ENCODE peak calls at places on chromosomes 6 and 20, in four cellular contexts. D, X, I and K are unnamed samples.

GRCh38 chr6:22251331-22251730 is 45.5 kb downstream of the PRL start:
- DNase-seq in D (no peak), X (no peak), I (no peak), K (no peak)

GRCh38 chr6:46208303-46208702 is 37.5 kb upstream of the ENPP5 start:
- DNase-seq in D (no peak), X (no peak), I (no peak), K (no peak)

GRCh38 chr6:125746731-125747588 is 2.5 kb upstream of the HEY2 start:
- DNase-seq in D (peak), X (no peak), I (no peak), K (peak)

GRCh38 chr6:65937982-65938381 is 231.0 kb upstream of the EYS start:
- DNase-seq in D (no peak), X (no peak), I (no peak), K (no peak)

GRCh38 chr6:25942561-25943147 is 12.2 kb upstream of the SLC17A2 start:
- DNase-seq in D (no peak), X (no peak), I (no peak), K (no peak)

GRCh38 chr6:125927761-125928160 is 28.8 kb upstream of the HINT3 start:
- DNase-seq in D (no peak), X (no peak), I (no peak), K (no peak)

GRCh38 chr6:79777713-79778579 is 146.8 kb downstream of the SH3BGRL2 start:
- DNase-seq in D (peak), X (no peak), I (peak), K (peak)

GRCh38 chr6:24778121-24778520 is 3.4 kb downstream of the GMNN start:
- DNase-seq in D (no peak), X (no peak), I (no peak), K (no peak)

GRCh38 chr6:148650941-148651540 is 95.8 kb upstream of the UST start:
- DNase-seq in D (no peak), X (no peak), I (no peak), K (no peak)

GRCh38 chr20:64044484-64045247 is 4.8 kb downstream of the SOX18 start:
- DNase-seq in D (no peak), X (no peak), I (no peak), K (no peak)

GRCh38 chr6:17265570-17265969 is 15.6 kb upstream of the RBM24 start:
- DNase-seq in D (no peak), X (no peak), I (no peak), K (no peak)

GRCh38 chr6:137581019-137581707 is 87.0 kb upstream of the OLIG3 start:
- DNase-seq in D (no peak), X (no peak), I (no peak), K (no peak)

GRCh38 chr20:62925420-62926228 is 681 bp downstream of the DIDO1 start:
- DNase-seq in D (no peak), X (no peak), I (peak), K (no peak)

GRCh38 chr20:64151634-64152530 is 12.4 kb upstream of the MYT1 start:
- DNase-seq in D (no peak), X (no peak), I (peak), K (no peak)

GRCh38 chr6:125154184-125155135 is 887 bp downstream of the TPD52L1 start:
- DNase-seq in D (peak), X (no peak), I (peak), K (peak)

GRCh38 chr6:137309078-137309762 is 90.0 kb upstream of the IFNGR1 start:
- DNase-seq in D (peak), X (no peak), I (peak), K (no peak)

GRCh38 chr6:34239240-34239825 is 2.7 kb downstream of the HMGA1 start:
- DNase-seq in D (peak), X (no peak), I (no peak), K (peak)
- H3K4me3 ChIP-seq in D (no peak), X (no peak), I (no peak), K (no peak)

DNA sequence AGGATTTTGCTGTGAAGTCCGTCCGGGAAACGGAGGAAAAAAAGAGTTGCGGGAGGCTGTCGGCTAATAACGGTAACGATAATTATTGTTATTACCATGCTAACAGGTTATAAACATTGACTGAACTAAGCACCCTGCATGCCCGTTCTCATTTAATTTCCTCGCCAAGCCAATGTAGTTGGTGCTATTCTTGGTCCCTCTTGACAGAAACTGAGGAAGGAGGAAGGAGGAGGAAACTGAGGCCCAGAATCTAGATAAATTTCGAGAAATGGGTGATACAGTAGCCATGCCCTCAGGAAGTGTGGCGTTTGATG is 417 bp downstream of the TPX2 start:
- DNase-seq in D (no peak), X (no peak), I (no peak), K (no peak)
- H3K27ac ChIP-seq in D (peak), X (peak), I (no peak), K (peak)

GRCh38 chr6:30768634-30769087 is 24.3 kb upstream of the IER3 start:
- DNase-seq in D (no peak), X (no peak), I (no peak), K (no peak)
- H3K4me3 ChIP-seq in D (no peak), X (no peak), I (no peak), K (no peak)

GRCh38 chr6:168500519-168500918 is 59.5 kb downstream of the SMOC2 start:
- DNase-seq in D (no peak), X (no peak), I (no peak), K (no peak)
- H3K27ac ChIP-seq in D (no peak), X (no peak), I (no peak), K (no peak)

GRCh38 chr20:46651091-46651962 is at the start of gene SLC13A3:
- DNase-seq in D (no peak), X (peak), I (no peak), K (no peak)
- H3K4me3 ChIP-seq in D (no peak), X (no peak), I (no peak), K (peak)

DNA sequence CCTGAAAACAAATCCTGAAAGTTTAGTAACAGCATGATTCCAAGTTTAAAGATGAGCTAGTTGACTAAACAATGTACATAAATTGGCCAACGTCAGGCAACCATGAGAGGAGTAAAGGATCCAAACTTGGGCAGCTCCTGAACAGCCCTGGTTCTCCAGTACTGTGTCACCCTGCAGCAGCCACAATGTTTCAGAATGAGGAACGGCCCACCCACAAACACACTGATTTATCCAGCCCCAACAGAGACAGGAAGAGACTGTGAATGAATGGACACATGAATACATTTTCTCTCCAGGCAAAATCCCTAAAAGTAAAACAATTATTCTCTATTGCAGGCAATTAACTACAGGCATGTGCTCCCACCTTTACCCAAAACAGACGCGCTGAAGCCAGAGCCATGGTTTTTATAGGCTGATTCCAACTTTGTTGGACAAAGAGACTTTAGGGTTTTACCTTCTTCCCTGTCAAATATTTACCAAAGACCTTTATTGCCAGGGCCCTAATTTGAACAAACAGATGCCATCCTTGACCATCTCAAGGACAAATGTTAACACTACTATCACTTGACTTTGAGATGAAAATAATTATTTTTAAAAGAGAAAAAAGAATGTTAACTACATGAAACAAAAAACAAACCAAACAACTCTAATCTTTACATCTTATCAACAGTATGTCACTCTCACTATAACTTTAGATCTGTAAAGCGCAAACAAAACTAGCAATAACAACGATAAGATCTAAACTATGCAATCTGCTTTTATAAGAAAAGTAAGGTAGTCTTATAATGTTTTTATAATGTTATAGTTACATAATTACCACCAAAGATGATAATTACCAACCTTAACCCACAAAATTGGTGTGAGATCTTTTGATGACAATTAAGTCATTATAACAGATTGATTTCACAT is 22.9 kb downstream of the CNKSR3 start:
- DNase-seq in D (no peak), X (no peak), I (no peak), K (no peak)
- H3K27ac ChIP-seq in D (peak), X (no peak), I (no peak), K (no peak)

GRCh38 chr20:3805594-3806264 is 9.6 kb downstream of the CDC25B start:
- DNase-seq in D (no peak), X (no peak), I (no peak), K (no peak)
- H3K4me3 ChIP-seq in D (no peak), X (no peak), I (no peak), K (peak)

GRCh38 chr20:47805951-47806350 is 20.7 kb upstream of the SULF2 start:
- DNase-seq in D (peak), X (no peak), I (no peak), K (no peak)

GRCh38 chr20:47809561-47809960 is 24.3 kb upstream of the SULF2 start:
- DNase-seq in D (peak), X (no peak), I (no peak), K (no peak)

GRCh38 chr20:47809161-47809560 is 23.9 kb upstream of the SULF2 start:
- DNase-seq in D (no peak), X (no peak), I (no peak), K (no peak)

GRCh38 chr20:47810686-47811347 is 25.5 kb upstream of the SULF2 start:
- DNase-seq in D (peak), X (no peak), I (no peak), K (no peak)

GRCh38 chr20:47810116-47810672 is 24.9 kb upstream of the SULF2 start:
- DNase-seq in D (peak), X (no peak), I (no peak), K (no peak)
- H3K27ac ChIP-seq in D (no peak), X (no peak), I (no peak), K (no peak)

DNA sequence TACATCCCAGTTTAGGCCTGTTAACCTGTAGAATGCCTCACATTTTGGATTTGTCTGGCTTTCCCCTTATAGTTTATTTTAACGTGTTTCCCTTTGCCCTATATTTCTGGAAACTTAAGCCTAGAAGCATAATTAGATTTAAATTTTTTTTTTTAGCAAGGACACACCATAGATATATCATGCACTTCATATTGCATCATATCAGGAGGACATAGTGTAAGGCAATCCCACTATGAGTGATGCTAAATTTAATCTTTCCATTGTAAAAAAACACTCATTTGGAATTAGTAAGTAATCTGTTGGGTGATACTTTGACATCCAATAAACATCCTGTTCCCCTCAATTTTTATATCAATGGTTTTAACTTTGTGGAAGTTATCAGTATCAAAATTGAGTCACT is 10.3 kb upstream of the FAXC start:
- DNase-seq in D (no peak), X (no peak), I (no peak), K (no peak)
- H3K4me3 ChIP-seq in D (no peak), X (no peak), I (no peak), K (no peak)

DNA sequence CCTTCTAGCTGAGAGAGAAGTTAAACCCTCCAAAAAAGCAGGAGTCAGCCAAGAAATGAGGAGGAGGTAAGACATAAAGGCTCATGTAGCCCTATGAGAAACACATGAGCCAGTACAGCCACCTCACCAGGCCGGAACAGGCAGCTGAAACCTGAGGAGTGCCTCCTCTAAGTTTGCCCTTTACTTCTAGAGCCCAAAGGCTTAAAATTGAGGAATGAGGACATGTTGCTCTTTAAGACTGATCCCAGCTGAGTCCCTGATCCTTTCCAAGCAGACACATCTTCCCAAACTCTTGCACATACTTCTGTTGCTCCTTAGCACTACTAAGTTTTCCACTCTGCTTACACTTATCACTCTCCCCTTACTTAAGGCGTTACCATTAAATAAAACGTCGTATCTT is 123.9 kb downstream of the OGFRL1 start:
- DNase-seq in D (no peak), X (no peak), I (no peak), K (no peak)
- H3K27ac ChIP-seq in D (peak), X (no peak), I (peak), K (peak)